ENCODE peak calls at places on chromosomes 13 and 19, in nine cellular contexts. G, J, Y, K, X, B, T, L and R are unnamed samples.
A peak's percentile ranks its signal among the peaks of the same experiment; 100 is the strongest.

GRCh38 chr13:108551674-108552073 is 77.7 kb upstream of the MYO16 start:
- DNase-seq in G (no peak), J (no peak), Y (no peak), K (no peak), X (no peak), B (no peak), T (no peak), L (no peak), R (no peak)

GRCh38 chr19:5977785-5978605 is at the start of gene RANBP3:
- DNase-seq in G (peak; percentile 100), J (peak; percentile 100), Y (peak; percentile 99), K (peak; percentile 99), X (peak; percentile 100), B (peak; percentile 99), T (peak; percentile 99), L (peak; percentile 94), R (peak; percentile 99)

GRCh38 chr19:48419158-48419920 is 25.9 kb downstream of the GRIN2D start:
- DNase-seq in G (no peak), J (no peak), Y (peak; percentile 43), K (peak; percentile 75), X (peak; percentile 67), B (peak; percentile 84), T (no peak), L (peak; percentile 66), R (no peak)

GRCh38 chr19:18479964-18480723 is 41.7 kb downstream of the ELL start:
- DNase-seq in G (peak; percentile 88), J (peak; percentile 74), Y (no peak), K (peak; percentile 68), X (peak; percentile 83), B (no peak), T (peak; percentile 78), L (no peak), R (no peak)

GRCh38 chr19:41577833-41578232 is 1.9 kb downstream of the CEACAM21 start:
- DNase-seq in G (no peak), J (no peak), Y (no peak), K (no peak), X (no peak), B (no peak), T (no peak), L (no peak), R (no peak)

GRCh38 chr19:10670187-10670586 is 16.0 kb downstream of the ILF3 start:
- DNase-seq in G (no peak), J (no peak), Y (no peak), K (no peak), X (peak; percentile 60), B (no peak), T (no peak), L (no peak), R (no peak)

GRCh38 chr19:28396259-28396940 is 816.6 kb downstream of the UQCRFS1 start:
- DNase-seq in G (no peak), J (no peak), Y (no peak), K (no peak), X (no peak), B (no peak), T (no peak), L (no peak), R (no peak)

GRCh38 chr19:2982983-2983350 is 5.6 kb downstream of the TLE6 start:
- DNase-seq in G (peak; percentile 97), J (peak; percentile 79), Y (no peak), K (peak; percentile 78), X (peak; percentile 86), B (no peak), T (peak; percentile 63), L (no peak), R (peak; percentile 71)

GRCh38 chr19:17346109-17346671 is 8.8 kb downstream of the GTPBP3 start:
- DNase-seq in G (peak; percentile 95), J (peak; percentile 85), Y (peak; percentile 66), K (peak; percentile 82), X (peak; percentile 69), B (no peak), T (peak; percentile 73), L (peak; percentile 83), R (peak; percentile 78)

GRCh38 chr19:51194527-51195315 is 30.2 kb upstream of the CD33 start:
- DNase-seq in G (peak; percentile 32), J (no peak), Y (no peak), K (no peak), X (no peak), B (no peak), T (no peak), L (no peak), R (no peak)

GRCh38 chr13:90493667-90494066 is 853.8 kb upstream of the MIR17HG start:
- DNase-seq in G (no peak), J (no peak), Y (no peak), K (no peak), X (no peak), B (no peak), T (no peak), L (no peak), R (no peak)

GRCh38 chr19:29538651-29539050 is 12.9 kb downstream of the VSTM2B start:
- DNase-seq in G (peak; percentile 26), J (no peak), Y (no peak), K (no peak), X (no peak), B (no peak), T (peak; percentile 11), L (no peak), R (no peak)

GRCh38 chr13:100315522-100315921 is 226.6 kb downstream of the PCCA start:
- DNase-seq in G (no peak), J (no peak), Y (no peak), K (no peak), X (no peak), B (no peak), T (no peak), L (no peak), R (no peak)

GRCh38 chr13:112443191-112444000 is 67.2 kb downstream of the SPACA7 start:
- DNase-seq in G (peak; percentile 69), J (no peak), Y (no peak), K (no peak), X (peak; percentile 35), B (no peak), T (no peak), L (no peak), R (no peak)

GRCh38 chr19:18090545-18091216 is 3.9 kb upstream of the IL12RB1 start:
- DNase-seq in G (no peak), J (no peak), Y (no peak), K (no peak), X (peak; percentile 46), B (no peak), T (peak; percentile 53), L (no peak), R (no peak)

GRCh38 chr19:42088471-42089190 is 12.7 kb downstream of the ZNF574 start:
- DNase-seq in G (no peak), J (no peak), Y (no peak), K (no peak), X (peak; percentile 78), B (no peak), T (no peak), L (no peak), R (no peak)

GRCh38 chr13:113129921-113130750 is 7.5 kb downstream of the F10 start:
- DNase-seq in G (peak; percentile 78), J (peak; percentile 45), Y (no peak), K (no peak), X (no peak), B (no peak), T (peak; percentile 40), L (no peak), R (no peak)

GRCh38 chr19:3366761-3367571 is 583 bp downstream of the NFIC start:
- DNase-seq in G (peak; percentile 85), J (peak; percentile 70), Y (no peak), K (peak; percentile 54), X (peak; percentile 58), B (no peak), T (peak; percentile 70), L (no peak), R (peak; percentile 85)

GRCh38 chr13:99022953-99023352 is 45.1 kb upstream of the DOCK9 start:
- DNase-seq in G (no peak), J (no peak), Y (no peak), K (no peak), X (no peak), B (no peak), T (no peak), L (no peak), R (no peak)

GRCh38 chr19:11373166-11373884 is 1.1 kb upstream of the SWSAP1 start:
- DNase-seq in G (no peak), J (no peak), Y (no peak), K (no peak), X (peak; percentile 42), B (no peak), T (peak; percentile 57), L (no peak), R (no peak)

GRCh38 chr13:40206241-40207109 is 460.0 kb downstream of the FOXO1 start:
- DNase-seq in G (no peak), J (no peak), Y (no peak), K (no peak), X (peak; percentile 25), B (peak; percentile 57), T (no peak), L (peak; percentile 75), R (no peak)

GRCh38 chr19:45130888-45131615 is 29.7 kb downstream of the NKPD1 start:
- DNase-seq in G (no peak), J (no peak), Y (no peak), K (no peak), X (peak; percentile 50), B (peak; percentile 30), T (no peak), L (no peak), R (peak; percentile 47)
- H3K4me1 ChIP-seq in G (no peaks in the 10 kb centered on the region), J (peaks cover 2% of the 10 kb centered on the region), Y (peaks cover 4% of the 10 kb centered on the region), K (no peaks in the 10 kb centered on the region), X (no peaks in the 10 kb centered on the region), B (peaks cover 3% of the 10 kb centered on the region), T (no peaks in the 10 kb centered on the region), L (no peaks in the 10 kb centered on the region), R (no peaks in the 10 kb centered on the region)

DNA sequence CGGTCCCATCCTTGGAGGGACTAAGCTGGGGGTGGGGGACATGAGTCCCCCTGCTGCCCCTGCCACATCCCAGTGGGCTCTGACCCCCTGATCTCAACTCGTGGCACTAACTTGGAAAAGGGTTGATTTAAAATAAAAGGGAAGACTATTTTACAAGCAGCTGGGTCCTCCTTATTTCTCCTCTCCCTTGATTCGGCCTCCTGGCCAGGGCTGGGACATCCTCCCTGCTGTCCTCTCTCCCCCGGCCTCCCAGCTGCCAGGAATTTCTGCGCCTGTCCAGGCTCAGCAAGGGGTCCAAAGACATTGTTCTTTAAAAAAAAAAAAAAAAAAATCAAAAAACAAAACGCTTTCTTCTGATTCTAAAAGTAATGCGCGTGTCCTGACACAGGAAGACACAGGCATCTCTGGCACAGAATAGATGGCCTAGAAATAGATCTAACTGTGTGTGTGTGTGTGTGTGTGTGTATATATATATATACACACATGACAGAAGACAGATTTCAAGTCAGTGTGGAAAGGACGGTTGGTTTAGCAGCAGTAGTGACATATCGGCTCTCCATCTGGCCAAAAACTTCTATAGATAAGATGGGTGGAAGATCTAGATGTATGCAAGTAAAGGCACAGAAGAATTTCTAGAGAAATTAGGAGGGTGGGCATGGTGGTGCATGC is 12.3 kb upstream of the LENG8 start:
- DNase-seq in G (no peak), J (no peak), Y (no peak), K (no peak), X (no peak), B (no peak), T (no peak), L (no peak), R (no peak)
- H3K27ac ChIP-seq in G (no peak overlapping the region), J (no peak overlapping the region), Y (no peak overlapping the region), K (no peak overlapping the region), X (no peak overlapping the region), B (no peak overlapping the region), T (no peak overlapping the region), L (no peak overlapping the region), R (no peak overlapping the region)

GRCh38 chr13:86464193-86464592 is 665.0 kb upstream of the SLITRK6 start:
- DNase-seq in G (no peak), J (no peak), Y (no peak), K (no peak), X (peak; percentile 2), B (no peak), T (no peak), L (no peak), R (no peak)
- H3K4me1 ChIP-seq in G (no peaks in the 10 kb centered on the region), J (no peaks in the 10 kb centered on the region), Y (no peaks in the 10 kb centered on the region), K (no peaks in the 10 kb centered on the region), X (no peaks in the 10 kb centered on the region), B (no peaks in the 10 kb centered on the region), T (no peaks in the 10 kb centered on the region), L (no peaks in the 10 kb centered on the region), R (no peaks in the 10 kb centered on the region)

GRCh38 chr19:44658069-44658727 is 13.1 kb upstream of the CEACAM19 start:
- DNase-seq in G (no peak), J (no peak), Y (no peak), K (no peak), X (peak; percentile 20), B (no peak), T (no peak), L (no peak), R (no peak)
- H3K27ac ChIP-seq in G (no peak overlapping the region), J (no peak overlapping the region), Y (no peak overlapping the region), K (no peak overlapping the region), X (no peak overlapping the region), B (no peak overlapping the region), T (no peak overlapping the region), L (no peak overlapping the region), R (peak overlapping the region; percentile 3)